ENCODE peak calls at places on chromosome 12, in four cellular contexts. One of them, this sample, is unnamed.

GRCh38 chr12:104695453-104696148 is 238.9 kb downstream of the CHST11 start:
- DNase-seq in GM12878: peak
- DNase-seq in K562: no peak
- DNase-seq in HepG2: no peak
- DNase-seq in this sample: no peak

GRCh38 chr12:2290516-2291065 is 237.8 kb downstream of the CACNA1C start:
- DNase-seq in HepG2: no peak
- DNase-seq in GM12878: no peak
- DNase-seq in K562: no peak
- DNase-seq in this sample: no peak

GRCh38 chr12:119397540-119397939 is 63.0 kb downstream of the CCDC60 start:
- DNase-seq in K562: no peak
- DNase-seq in GM12878: no peak
- DNase-seq in HepG2: no peak
- DNase-seq in this sample: no peak

GRCh38 chr12:103697912-103698751 is 111.1 kb downstream of the STAB2 start:
- DNase-seq in GM12878: no peak
- DNase-seq in K562: no peak
- DNase-seq in HepG2: no peak
- DNase-seq in this sample: no peak

GRCh38 chr12:2240984-2241383 is 188.2 kb downstream of the CACNA1C start:
- DNase-seq in GM12878: no peak
- DNase-seq in K562: no peak
- DNase-seq in HepG2: no peak
- DNase-seq in this sample: no peak

GRCh38 chr12:81300454-81300853 is 222.6 kb downstream of the ACSS3 start:
- DNase-seq in HepG2: no peak
- DNase-seq in K562: no peak
- DNase-seq in GM12878: no peak
- DNase-seq in this sample: no peak

GRCh38 chr12:31682136-31682962 is 22.9 kb downstream of the ETFBKMT start:
- DNase-seq in K562: peak
- DNase-seq in HepG2: peak
- DNase-seq in GM12878: peak
- DNase-seq in this sample: peak

GRCh38 chr12:32002848-32003493 is 43.8 kb downstream of the RESF1 start:
- DNase-seq in K562: no peak
- DNase-seq in GM12878: no peak
- DNase-seq in HepG2: no peak
- DNase-seq in this sample: no peak

GRCh38 chr12:104427547-104427938 is 29.2 kb upstream of the CHST11 start:
- DNase-seq in K562: no peak
- DNase-seq in HepG2: no peak
- DNase-seq in GM12878: no peak
- DNase-seq in this sample: no peak

GRCh38 chr12:79688376-79689040 is 2.3 kb downstream of the PAWR start:
- DNase-seq in GM12878: no peak
- DNase-seq in K562: no peak
- DNase-seq in HepG2: no peak
- DNase-seq in this sample: no peak

GRCh38 chr12:40158592-40159111 is 52.8 kb upstream of the SLC2A13 start:
- DNase-seq in K562: no peak
- DNase-seq in HepG2: no peak
- DNase-seq in GM12878: no peak
- DNase-seq in this sample: no peak

GRCh38 chr12:59383426-59383822 is 212.4 kb upstream of the SLC16A7 start:
- DNase-seq in GM12878: no peak
- DNase-seq in K562: no peak
- DNase-seq in HepG2: no peak
- DNase-seq in this sample: no peak

GRCh38 chr12:65823481-65824313 is 586 bp upstream of the HMGA2 start:
- DNase-seq in GM12878: no peak
- DNase-seq in HepG2: peak
- DNase-seq in K562: no peak
- DNase-seq in this sample: peak

GRCh38 chr12:92128612-92129011 is 17.0 kb downstream of the BTG1 start:
- DNase-seq in HepG2: no peak
- DNase-seq in GM12878: no peak
- DNase-seq in K562: no peak
- DNase-seq in this sample: no peak

GRCh38 chr12:79151956-79152355 is 287.4 kb downstream of the SYT1 start:
- DNase-seq in GM12878: no peak
- DNase-seq in HepG2: no peak
- DNase-seq in K562: no peak
- DNase-seq in this sample: no peak

GRCh38 chr12:128382946-128383739 is 116.2 kb downstream of the TMEM132C start:
- DNase-seq in K562: no peak
- DNase-seq in GM12878: no peak
- DNase-seq in HepG2: no peak
- DNase-seq in this sample: no peak

GRCh38 chr12:46926536-46926935 is 100.7 kb upstream of the SLC38A4 start:
- DNase-seq in GM12878: no peak
- DNase-seq in K562: no peak
- DNase-seq in HepG2: no peak
- DNase-seq in this sample: no peak

GRCh38 chr12:115697341-115697740 is 580.2 kb downstream of the MED13L start:
- DNase-seq in K562: no peak
- DNase-seq in HepG2: no peak
- DNase-seq in GM12878: no peak
- DNase-seq in this sample: no peak

GRCh38 chr12:15435597-15435996 is 113.3 kb downstream of the PTPRO start:
- DNase-seq in K562: no peak
- DNase-seq in GM12878: no peak
- DNase-seq in HepG2: no peak
- DNase-seq in this sample: no peak
- TF ChIP-seq CHD4 in K562: no peak
- TF ChIP-seq CHD4 in GM12878: no peak
- TF ChIP-seq CHD4 in HepG2: no peak
- TF ChIP-seq CHD4 in this sample: no peak

GRCh38 chr12:29516431-29516875 is 19.0 kb upstream of the OVCH1 start:
- DNase-seq in GM12878: no peak
- DNase-seq in HepG2: no peak
- DNase-seq in K562: no peak
- DNase-seq in this sample: no peak

GRCh38 chr12:29517265-29517664 is 19.8 kb upstream of the OVCH1 start:
- DNase-seq in HepG2: no peak
- DNase-seq in GM12878: no peak
- DNase-seq in K562: no peak
- DNase-seq in this sample: peak

GRCh38 chr12:29518407-29518806 is 20.9 kb upstream of the OVCH1 start:
- DNase-seq in HepG2: no peak
- DNase-seq in GM12878: no peak
- DNase-seq in K562: no peak
- DNase-seq in this sample: no peak

GRCh38 chr12:29521951-29522350 is 24.5 kb upstream of the OVCH1 start:
- DNase-seq in K562: no peak
- DNase-seq in GM12878: no peak
- DNase-seq in HepG2: no peak
- DNase-seq in this sample: no peak

GRCh38 chr12:29519585-29520182 is 22.2 kb upstream of the OVCH1 start:
- DNase-seq in GM12878: no peak
- DNase-seq in HepG2: peak
- DNase-seq in K562: peak
- DNase-seq in this sample: peak
- TF ChIP-seq CHD4 in GM12878: no peak
- TF ChIP-seq CHD4 in HepG2: no peak
- TF ChIP-seq CHD4 in K562: no peak
- TF ChIP-seq CHD4 in this sample: no peak

DNA sequence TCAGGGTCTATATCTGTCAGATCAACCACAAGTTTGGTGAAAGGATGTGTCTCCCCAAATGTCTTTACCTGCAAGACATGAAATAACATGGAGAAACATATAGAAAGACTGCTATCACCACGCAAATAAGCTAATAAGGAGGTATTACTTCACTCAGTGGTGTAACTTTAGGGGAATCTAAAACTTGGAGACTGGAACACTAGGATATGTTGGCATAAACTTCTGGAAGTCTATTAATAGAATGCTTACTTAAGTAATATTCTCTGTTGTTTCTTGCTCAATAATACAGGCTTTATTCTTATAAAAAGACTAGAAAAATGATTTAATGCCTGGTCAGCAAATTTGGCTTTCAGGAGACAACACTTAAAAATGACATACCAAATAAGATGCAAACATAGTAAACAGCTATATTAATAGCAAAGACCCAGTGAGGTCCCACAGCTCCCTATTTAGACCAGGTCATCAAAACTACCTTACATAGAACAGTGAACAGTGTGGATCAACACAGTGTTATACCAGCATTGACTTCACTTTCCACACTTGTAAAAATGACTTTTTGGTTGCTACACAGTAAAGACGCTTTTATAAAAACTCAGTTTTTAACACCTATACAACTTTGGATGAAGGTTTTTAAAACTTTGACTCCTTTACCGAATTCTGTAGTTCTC is 18.9 kb upstream of the HAL start:
- DNase-seq in K562: no peak
- DNase-seq in GM12878: no peak
- DNase-seq in HepG2: no peak
- DNase-seq in this sample: no peak
- TF ChIP-seq CHD4 in K562: no peak
- TF ChIP-seq CHD4 in GM12878: no peak
- TF ChIP-seq CHD4 in HepG2: no peak
- TF ChIP-seq CHD4 in this sample: no peak

DNA sequence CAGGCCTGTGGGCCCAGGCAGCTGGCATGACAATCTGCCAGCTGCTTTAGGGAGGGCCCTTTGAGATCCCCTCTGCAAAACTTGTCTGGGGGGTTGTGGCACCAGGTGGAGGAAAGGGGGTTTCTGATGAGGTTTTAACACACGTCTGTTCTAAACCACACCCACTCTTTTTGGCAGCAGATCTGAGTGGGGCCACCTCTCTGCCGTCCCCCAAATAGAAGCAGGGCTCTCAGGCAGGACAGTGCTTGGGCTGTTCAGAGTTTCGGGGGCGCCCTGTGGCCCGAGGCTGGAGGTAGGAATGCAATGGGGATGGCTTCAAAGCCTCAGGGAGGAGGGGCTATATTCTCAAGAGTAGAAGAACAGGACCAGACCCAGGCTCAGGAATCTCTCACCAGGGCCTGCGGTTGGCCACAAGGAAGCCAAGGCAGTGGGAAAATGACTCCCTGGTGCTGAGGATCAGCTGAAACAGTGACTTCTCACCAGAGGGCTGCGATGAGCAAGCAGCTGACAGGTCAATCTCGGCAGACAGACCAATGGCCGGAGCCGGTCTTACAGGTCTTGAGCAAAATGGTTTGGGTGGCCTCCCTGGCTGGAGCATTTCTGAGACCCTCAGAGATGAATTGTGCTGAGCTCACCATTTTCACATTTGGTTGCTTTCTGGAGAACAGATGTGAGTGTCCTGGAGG is 1.5 kb upstream of the KRT5 start:
- DNase-seq in HepG2: no peak
- DNase-seq in K562: no peak
- DNase-seq in GM12878: no peak
- DNase-seq in this sample: no peak
- TF ChIP-seq CHD4 in HepG2: no peak
- TF ChIP-seq CHD4 in K562: no peak
- TF ChIP-seq CHD4 in GM12878: no peak
- TF ChIP-seq CHD4 in this sample: no peak

This sample was measured in A549.